ENCODE peak calls at places on chromosomes 13 and 19, in nine cellular contexts. J, W, V, N, T, R, E, B and U are unnamed samples.

GRCh38 chr13:38824342-38824741 is 137.5 kb downstream of the FREM2 start:
- DNase-seq in J (no peak), W (no peak), V (no peak), N (no peak), T (no peak), R (no peak), E (no peak), B (no peak), U (no peak)

GRCh38 chr19:51366050-51366998 is at the start of gene ETFB:
- DNase-seq in J (peak), W (peak), V (peak), N (peak), T (peak), R (peak), E (peak), B (peak), U (peak)

GRCh38 chr19:33687761-33688656 is 66.3 kb downstream of the CHST8 start:
- DNase-seq in J (no peak), W (peak), V (no peak), N (no peak), T (no peak), R (no peak), E (no peak), B (no peak), U (no peak)

GRCh38 chr19:16376649-16377048 is 52.0 kb downstream of the KLF2 start:
- DNase-seq in J (no peak), W (no peak), V (no peak), N (no peak), T (no peak), R (no peak), E (peak), B (no peak), U (no peak)

GRCh38 chr19:9622531-9622930 is 1.5 kb upstream of the ZNF561 start:
- DNase-seq in J (peak), W (no peak), V (no peak), N (no peak), T (no peak), R (no peak), E (no peak), B (no peak), U (peak)

GRCh38 chr19:30130356-30131122 is 188.5 kb downstream of the URI1 start:
- DNase-seq in J (no peak), W (no peak), V (no peak), N (no peak), T (no peak), R (no peak), E (no peak), B (no peak), U (no peak)

GRCh38 chr19:45764487-45764886 is 4.6 kb downstream of the SIX5 start:
- DNase-seq in J (no peak), W (no peak), V (peak), N (no peak), T (no peak), R (no peak), E (no peak), B (no peak), U (no peak)

GRCh38 chr13:33150146-33150545 is 133.9 kb downstream of the KL start:
- DNase-seq in J (peak), W (no peak), V (no peak), N (peak), T (no peak), R (peak), E (no peak), B (no peak), U (peak)

GRCh38 chr19:5977222-5977784 is 637 bp downstream of the RANBP3 start:
- DNase-seq in J (no peak), W (no peak), V (no peak), N (no peak), T (no peak), R (no peak), E (no peak), B (no peak), U (no peak)

GRCh38 chr13:95656386-95657015 is 12.0 kb upstream of the DZIP1 start:
- DNase-seq in J (no peak), W (no peak), V (no peak), N (no peak), T (no peak), R (no peak), E (no peak), B (no peak), U (no peak)

GRCh38 chr19:3270908-3271307 is 46.4 kb downstream of the CELF5 start:
- DNase-seq in J (peak), W (no peak), V (no peak), N (peak), T (no peak), R (peak), E (no peak), B (no peak), U (peak)

GRCh38 chr13:22915442-22916082 is 265.2 kb upstream of the SGCG start:
- DNase-seq in J (peak), W (peak), V (peak), N (peak), T (peak), R (peak), E (peak), B (peak), U (peak)

GRCh38 chr13:44362394-44363040 is 11.1 kb upstream of the SERP2 start:
- DNase-seq in J (no peak), W (no peak), V (no peak), N (no peak), T (no peak), R (no peak), E (no peak), B (no peak), U (no peak)